ENCODE peak calls at places on chromosomes 11 and 22, in four cellular contexts. One of them, this sample, is unnamed.
A peak's percentile ranks its signal among the peaks of the same experiment; 100 is the strongest.

GRCh38 chr22:32775957-32776356 is 25.5 kb upstream of the TIMP3 start:
- DNase-seq in dorsolateral prefrontal cortex: no peak
- DNase-seq in prostate gland: no peak
- DNase-seq in cardiac muscle cell: no peak
- DNase-seq in this sample: no peak

GRCh38 chr22:41862530-41863266 is 29.8 kb downstream of the SREBF2 start:
- DNase-seq in dorsolateral prefrontal cortex: no peak
- DNase-seq in prostate gland: no peak
- DNase-seq in cardiac muscle cell: peak; percentile 21
- DNase-seq in this sample: peak; percentile 7

GRCh38 chr11:76690736-76691135 is 20.2 kb upstream of the LRRC32 start:
- DNase-seq in dorsolateral prefrontal cortex: no peak
- DNase-seq in prostate gland: no peak
- DNase-seq in cardiac muscle cell: no peak
- DNase-seq in this sample: no peak

GRCh38 chr22:39763276-39763675 is 130.3 kb downstream of the ENTHD1 start:
- DNase-seq in dorsolateral prefrontal cortex: no peak
- DNase-seq in prostate gland: no peak
- DNase-seq in cardiac muscle cell: no peak
- DNase-seq in this sample: no peak

GRCh38 chr22:33210129-33210784 is 152.1 kb upstream of the SYN3 start:
- DNase-seq in dorsolateral prefrontal cortex: no peak
- DNase-seq in prostate gland: no peak
- DNase-seq in cardiac muscle cell: peak; percentile 65
- DNase-seq in this sample: peak; percentile 47

GRCh38 chr11:11411401-11411985 is 58.4 kb upstream of the CSNK2A3 start:
- DNase-seq in dorsolateral prefrontal cortex: no peak
- DNase-seq in prostate gland: peak; percentile 22
- DNase-seq in cardiac muscle cell: no peak
- DNase-seq in this sample: no peak

GRCh38 chr22:24437820-24438328 is 10.5 kb downstream of the ADORA2A start:
- DNase-seq in dorsolateral prefrontal cortex: no peak
- DNase-seq in prostate gland: no peak
- DNase-seq in cardiac muscle cell: no peak
- DNase-seq in this sample: no peak

GRCh38 chr22:36900225-36900624 is 13.2 kb upstream of the CSF2RB start:
- DNase-seq in dorsolateral prefrontal cortex: no peak
- DNase-seq in prostate gland: no peak
- DNase-seq in cardiac muscle cell: no peak
- DNase-seq in this sample: no peak

GRCh38 chr22:17213976-17214375 is 5.3 kb downstream of the ADA2 start:
- DNase-seq in dorsolateral prefrontal cortex: peak; percentile 54
- DNase-seq in prostate gland: peak; percentile 19
- DNase-seq in cardiac muscle cell: peak; percentile 59
- DNase-seq in this sample: peak; percentile 41

GRCh38 chr11:1879342-1879940 is 12.3 kb downstream of the PRR33 start:
- DNase-seq in dorsolateral prefrontal cortex: no peak
- DNase-seq in prostate gland: no peak
- DNase-seq in cardiac muscle cell: no peak
- DNase-seq in this sample: no peak

GRCh38 chr11:61119571-61119970 is 17.3 kb downstream of the CD5 start:
- DNase-seq in dorsolateral prefrontal cortex: no peak
- DNase-seq in prostate gland: no peak
- DNase-seq in cardiac muscle cell: no peak
- DNase-seq in this sample: no peak

GRCh38 chr22:28799834-28800307 is 498 bp downstream of the XBP1 start:
- DNase-seq in dorsolateral prefrontal cortex: peak; percentile 53
- DNase-seq in prostate gland: no peak
- DNase-seq in cardiac muscle cell: peak; percentile 73
- DNase-seq in this sample: peak; percentile 68

GRCh38 chr11:119671048-119671447 is 58.0 kb downstream of the NECTIN1 start:
- DNase-seq in dorsolateral prefrontal cortex: peak; percentile 15
- DNase-seq in prostate gland: no peak
- DNase-seq in cardiac muscle cell: no peak
- DNase-seq in this sample: no peak

GRCh38 chr11:128174465-128175101 is 412.8 kb downstream of the ETS1 start:
- DNase-seq in dorsolateral prefrontal cortex: peak; percentile 30
- DNase-seq in prostate gland: no peak
- DNase-seq in cardiac muscle cell: peak; percentile 48
- DNase-seq in this sample: no peak

GRCh38 chr11:120539681-120540369 is 28.3 kb downstream of the GRIK4 start:
- DNase-seq in dorsolateral prefrontal cortex: no peak
- DNase-seq in prostate gland: no peak
- DNase-seq in cardiac muscle cell: no peak
- DNase-seq in this sample: no peak

GRCh38 chr11:9260182-9261146 is 4.7 kb downstream of the DENND5A start:
- DNase-seq in dorsolateral prefrontal cortex: no peak
- DNase-seq in prostate gland: no peak
- DNase-seq in cardiac muscle cell: no peak
- DNase-seq in this sample: no peak
- TF ChIP-seq CTCF in dorsolateral prefrontal cortex: peak; percentile 29
- TF ChIP-seq CTCF in prostate gland: no peak
- TF ChIP-seq CTCF in cardiac muscle cell: peak; percentile 14
- TF ChIP-seq CTCF in this sample: no peak

GRCh38 chr11:69000831-69001245 is 12.2 kb downstream of the MRGPRF start:
- DNase-seq in dorsolateral prefrontal cortex: no peak
- DNase-seq in prostate gland: no peak
- DNase-seq in cardiac muscle cell: no peak
- DNase-seq in this sample: no peak
- TF ChIP-seq CTCF in dorsolateral prefrontal cortex: no peak
- TF ChIP-seq CTCF in prostate gland: no peak
- TF ChIP-seq CTCF in cardiac muscle cell: peak; percentile 68
- TF ChIP-seq CTCF in this sample: peak; percentile 39

GRCh38 chr22:27603823-27604190 is 197.7 kb downstream of the MN1 start:
- DNase-seq in dorsolateral prefrontal cortex: no peak
- DNase-seq in prostate gland: no peak
- DNase-seq in cardiac muscle cell: peak; percentile 18
- DNase-seq in this sample: no peak
- TF ChIP-seq CTCF in dorsolateral prefrontal cortex: no peak
- TF ChIP-seq CTCF in prostate gland: no peak
- TF ChIP-seq CTCF in cardiac muscle cell: peak; percentile 12
- TF ChIP-seq CTCF in this sample: no peak

GRCh38 chr11:47107709-47108108 is 69.0 kb downstream of the ARFGAP2 start:
- DNase-seq in dorsolateral prefrontal cortex: no peak
- DNase-seq in prostate gland: no peak
- DNase-seq in cardiac muscle cell: no peak
- DNase-seq in this sample: no peak

GRCh38 chr11:47108214-47108613 is 68.5 kb downstream of the ARFGAP2 start:
- DNase-seq in dorsolateral prefrontal cortex: no peak
- DNase-seq in prostate gland: no peak
- DNase-seq in cardiac muscle cell: no peak
- DNase-seq in this sample: no peak

GRCh38 chr11:47109882-47110281 is 66.8 kb downstream of the ARFGAP2 start:
- DNase-seq in dorsolateral prefrontal cortex: no peak
- DNase-seq in prostate gland: no peak
- DNase-seq in cardiac muscle cell: no peak
- DNase-seq in this sample: no peak

GRCh38 chr11:47109051-47109791 is 67.5 kb downstream of the ARFGAP2 start:
- DNase-seq in dorsolateral prefrontal cortex: no peak
- DNase-seq in prostate gland: no peak
- DNase-seq in cardiac muscle cell: no peak
- DNase-seq in this sample: no peak

GRCh38 chr11:47111318-47111804 is 65.3 kb downstream of the ARFGAP2 start:
- DNase-seq in dorsolateral prefrontal cortex: no peak
- DNase-seq in prostate gland: no peak
- DNase-seq in cardiac muscle cell: no peak
- DNase-seq in this sample: no peak
- TF ChIP-seq CTCF in dorsolateral prefrontal cortex: no peak
- TF ChIP-seq CTCF in prostate gland: no peak
- TF ChIP-seq CTCF in cardiac muscle cell: no peak
- TF ChIP-seq CTCF in this sample: no peak